ENCODE peak calls at places on chromosomes 12 and 14, in four cellular contexts. X is vagina, A is HCT116, P is transverse colon. Z is an unnamed sample.

GRCh38 chr12:121942145-121942718 is 23.8 kb downstream of the CFAP251 start:
- DNase-seq in A (no peak), P (no peak), X (no peak), Z (no peak)

GRCh38 chr12:57909611-57910010 is 31.8 kb upstream of the ATP23 start:
- DNase-seq in X (no peak), A (no peak), P (no peak), Z (no peak)

GRCh38 chr12:82665142-82665923 is 21.4 kb upstream of the TMTC2 start:
- DNase-seq in X (no peak), P (no peak), A (no peak), Z (no peak)

GRCh38 chr12:109949089-109949488 is 47.1 kb downstream of the GIT2 start:
- DNase-seq in A (no peak), P (no peak), X (no peak), Z (no peak)

GRCh38 chr12:98483621-98484455 is 31.6 kb upstream of the TMPO start:
- DNase-seq in P (no peak), X (no peak), A (no peak), Z (no peak)

GRCh38 chr12:17976202-17976601 is 113.8 kb downstream of the RERGL start:
- DNase-seq in A (no peak), P (no peak), X (no peak), Z (no peak)

GRCh38 chr14:68401320-68401719 is 391.5 kb downstream of the ZFP36L1 start:
- DNase-seq in A (peak; percentile 16), P (no peak), X (no peak), Z (no peak)

GRCh38 chr12:106135781-106136180 is 3.0 kb downstream of the NUAK1 start:
- DNase-seq in A (no peak), X (no peak), P (no peak), Z (no peak)

GRCh38 chr12:57614178-57614947 is 3.1 kb downstream of the ARHGEF25 start:
- DNase-seq in X (no peak), P (no peak), A (peak; percentile 21), Z (no peak)

GRCh38 chr14:101174980-101175606 is 271.6 kb upstream of the RTL1 start:
- DNase-seq in P (no peak), X (peak; percentile 52), A (no peak), Z (peak; percentile 62)

GRCh38 chr14:87522575-87522974 is 470.4 kb downstream of the GALC start:
- DNase-seq in A (no peak), X (no peak), P (no peak), Z (no peak)

GRCh38 chr12:113479193-113479577 is 7.5 kb upstream of the LHX5 start:
- DNase-seq in A (no peak), X (no peak), P (no peak), Z (no peak)

GRCh38 chr12:95083471-95083870 is 10.1 kb upstream of the NR2C1 start:
- DNase-seq in P (no peak), A (no peak), X (no peak), Z (no peak)

GRCh38 chr14:64625363-64626232 is 75.8 kb downstream of the PPP1R36 start:
- DNase-seq in X (no peak), A (no peak), P (peak; percentile 22), Z (no peak)

GRCh38 chr12:81381951-81382350 is 304.1 kb downstream of the ACSS3 start:
- DNase-seq in A (no peak), P (no peak), X (no peak), Z (no peak)

GRCh38 chr14:76337619-76338545 is 38.1 kb upstream of the ESRRB start:
- DNase-seq in X (no peak), P (no peak), A (no peak), Z (no peak)

GRCh38 chr12:32198555-32198954 is 91.9 kb downstream of the BICD1 start:
- DNase-seq in A (peak; percentile 10), X (no peak), P (no peak), Z (no peak)

GRCh38 chr12:15205341-15206010 is 15.7 kb downstream of the RERG start:
- DNase-seq in X (no peak), P (no peak), A (no peak), Z (no peak)

GRCh38 chr12:69523433-69524330 is 53.5 kb downstream of the FRS2 start:
- DNase-seq in X (no peak), A (no peak), P (no peak), Z (no peak)

GRCh38 chr14:69663322-69663686 is 51.9 kb downstream of the SUSD6 start:
- DNase-seq in P (no peak), X (no peak), A (no peak), Z (no peak)

GRCh38 chr14:104973215-104974145 is 4.7 kb downstream of the AHNAK2 start:
- DNase-seq in A (peak; percentile 98), X (peak; percentile 97), P (peak; percentile 87), Z (peak; percentile 72)

GRCh38 chr12:92753976-92754885 is 51.4 kb downstream of the PLEKHG7 start:
- DNase-seq in A (no peak), X (no peak), P (no peak), Z (no peak)

GRCh38 chr12:116319851-116320621 is 42.5 kb upstream of the MED13L start:
- DNase-seq in A (no peak), X (peak; percentile 93), P (peak; percentile 53), Z (no peak)

GRCh38 chr12:51077930-51078329 is 5.5 kb downstream of the CSRNP2 start:
- DNase-seq in P (no peak), X (no peak), A (no peak), Z (no peak)

GRCh38 chr12:124774462-124775167 is 89.0 kb downstream of the SCARB1 start:
- DNase-seq in A (no peak), P (peak; percentile 48), X (no peak), Z (no peak)

GRCh38 chr14:54774824-54775223 is 127.8 kb downstream of the GCH1 start:
- DNase-seq in A (no peak), X (no peak), P (no peak), Z (no peak)

GRCh38 chr14:54771411-54772027 is 131.1 kb downstream of the GCH1 start:
- DNase-seq in A (no peak), X (no peak), P (no peak), Z (no peak)

GRCh38 chr14:54772451-54772881 is 130.2 kb downstream of the GCH1 start:
- DNase-seq in P (no peak), A (no peak), X (no peak), Z (no peak)

GRCh38 chr14:54775486-54776100 is 127.0 kb downstream of the GCH1 start:
- DNase-seq in A (no peak), X (no peak), P (no peak), Z (no peak)

GRCh38 chr14:54773171-54774006 is 129.2 kb downstream of the GCH1 start:
- DNase-seq in X (peak; percentile 98), A (peak; percentile 98), P (peak; percentile 80), Z (peak; percentile 84)
- TF ChIP-seq POLR2AphosphoS5 in X (peak; percentile 90), A (peak; percentile 41), P (peak; percentile 84), Z (peak; percentile 75)

GRCh38 chr12:68373836-68374314 is 41.7 kb upstream of the MDM1 start:
- DNase-seq in P (no peak), A (no peak), X (no peak), Z (no peak)

GRCh38 chr12:68376901-68377300 is 44.7 kb upstream of the MDM1 start:
- DNase-seq in X (no peak), A (no peak), P (no peak), Z (no peak)

GRCh38 chr12:68374315-68374982 is 42.3 kb upstream of the MDM1 start:
- DNase-seq in X (no peak), A (no peak), P (peak; percentile 48), Z (no peak)

GRCh38 chr12:68378859-68379628 is 46.9 kb upstream of the MDM1 start:
- DNase-seq in P (peak; percentile 61), A (no peak), X (no peak), Z (no peak)

GRCh38 chr12:68375701-68376469 is 43.7 kb upstream of the MDM1 start:
- DNase-seq in A (no peak), P (no peak), X (no peak), Z (no peak)
- H3K4me1 ChIP-seq in A (no peaks in the 10 kb centered on the region), P (peaks cover 13% of the 10 kb centered on the region), X (peaks cover 22% of the 10 kb centered on the region), Z (peaks cover 65% of the 10 kb centered on the region)

DNA sequence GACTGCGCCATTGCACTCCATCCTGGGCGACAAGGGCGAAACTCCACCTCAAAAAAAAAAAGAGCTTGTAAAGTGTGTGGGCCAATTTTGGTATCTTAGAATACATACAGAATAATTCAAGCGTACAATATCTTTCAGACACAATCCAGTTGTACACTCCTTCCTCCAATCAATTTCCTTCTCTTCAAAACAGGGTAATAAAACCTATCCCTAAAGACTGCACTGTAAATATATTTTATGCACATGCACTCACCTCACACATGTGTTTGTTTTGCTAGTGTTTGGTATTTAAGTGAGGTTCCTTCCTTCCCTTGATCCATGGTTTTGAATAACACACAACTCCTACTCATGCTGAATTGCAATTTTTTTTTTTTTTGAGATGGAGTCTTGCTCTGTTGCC is 125.9 kb downstream of the PRICKLE1 start:
- DNase-seq in A (no peak), X (no peak), P (no peak), Z (no peak)
- TF ChIP-seq POLR2AphosphoS5 in A (no peak), X (no peak), P (no peak), Z (no peak)

GRCh38 chr12:108701779-108702435 is 29.4 kb downstream of the CORO1C start:
- DNase-seq in A (no peak), P (no peak), X (no peak), Z (no peak)

GRCh38 chr12:108699955-108700563 is 31.3 kb downstream of the CORO1C start:
- DNase-seq in P (no peak), A (no peak), X (no peak), Z (no peak)

GRCh38 chr12:108704527-108704926 is 26.8 kb downstream of the CORO1C start:
- DNase-seq in A (no peak), X (no peak), P (no peak), Z (no peak)

GRCh38 chr12:108700833-108701450 is 30.4 kb downstream of the CORO1C start:
- DNase-seq in X (no peak), A (no peak), P (no peak), Z (no peak)

DNA sequence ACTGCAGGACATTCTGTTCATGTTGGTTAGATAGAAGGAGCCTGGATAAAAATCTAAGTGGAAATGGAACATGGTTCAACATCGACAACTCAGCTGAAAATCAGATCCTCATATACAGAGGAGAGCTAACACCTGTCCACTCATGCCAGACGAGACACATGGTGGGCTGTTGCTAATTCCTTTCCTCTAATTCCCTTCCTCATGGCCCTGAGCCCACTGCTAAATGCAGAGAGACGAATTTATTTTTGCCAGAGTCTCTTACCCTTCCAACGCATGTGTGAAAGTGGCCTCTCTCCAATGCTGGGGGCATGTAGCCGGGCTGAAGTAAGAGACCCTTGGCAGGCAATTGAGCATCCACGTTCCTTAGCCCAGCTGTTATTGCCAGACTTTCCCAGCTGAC is 28.8 kb downstream of the CORO1C start:
- DNase-seq in A (no peak), X (no peak), P (no peak), Z (no peak)
- H3K4me1 ChIP-seq in A (no peaks in the 10 kb centered on the region), X (peaks cover 64% of the 10 kb centered on the region), P (peaks cover 26% of the 10 kb centered on the region), Z (peaks cover 21% of the 10 kb centered on the region)

Z was measured in spleen.